ENCODE peak calls at places on chromosomes 5 and 9, in nine cellular contexts. E, G, K, Z, M, A, D, C and S are unnamed samples.

GRCh38 chr5:106258591-106259125 is 1412.1 kb downstream of the EFNA5 start:
- DNase-seq in E (no peak), G (no peak), K (no peak), Z (no peak), M (no peak), A (no peak), D (no peak), C (peak), S (no peak)

GRCh38 chr5:169856571-169856970 is 123.7 kb downstream of the INSYN2B start:
- DNase-seq in E (peak), G (no peak), K (no peak), Z (no peak), M (no peak), A (no peak), D (no peak), C (no peak), S (no peak)

GRCh38 chr5:52283221-52283620 is 504.5 kb upstream of the ITGA1 start:
- DNase-seq in E (peak), G (peak), K (no peak), Z (no peak), M (no peak), A (no peak), D (no peak), C (peak), S (no peak)

GRCh38 chr5:143217065-143217803 is 186.3 kb downstream of the NR3C1 start:
- DNase-seq in E (no peak), G (no peak), K (no peak), Z (no peak), M (no peak), A (no peak), D (no peak), C (peak), S (no peak)

GRCh38 chr5:172044631-172045314 is 38.3 kb upstream of the FBXW11 start:
- DNase-seq in E (no peak), G (no peak), K (no peak), Z (no peak), M (no peak), A (no peak), D (peak), C (no peak), S (no peak)

GRCh38 chr5:59042201-59042600 is 459.3 kb downstream of the RAB3C start:
- DNase-seq in E (no peak), G (no peak), K (peak), Z (no peak), M (no peak), A (no peak), D (no peak), C (no peak), S (no peak)

GRCh38 chr5:157025093-157025698 is 33.7 kb downstream of the HAVCR1 start:
- DNase-seq in E (no peak), G (no peak), K (no peak), Z (no peak), M (no peak), A (no peak), D (no peak), C (no peak), S (no peak)

GRCh38 chr9:116656535-116656934 is 30.6 kb upstream of the TRIM32 start:
- DNase-seq in E (no peak), G (no peak), K (no peak), Z (no peak), M (peak), A (no peak), D (no peak), C (no peak), S (no peak)

GRCh38 chr9:115042781-115043509 is 75.0 kb downstream of the TNC start:
- DNase-seq in E (no peak), G (no peak), K (no peak), Z (no peak), M (no peak), A (no peak), D (no peak), C (no peak), S (peak)

GRCh38 chr5:96410013-96410412 is 23.0 kb downstream of the PCSK1 start:
- DNase-seq in E (no peak), G (no peak), K (no peak), Z (no peak), M (no peak), A (no peak), D (no peak), C (no peak), S (no peak)

GRCh38 chr9:21559402-21560280 is 77.5 kb upstream of the IFNE start:
- DNase-seq in E (peak), G (peak), K (peak), Z (peak), M (no peak), A (no peak), D (no peak), C (peak), S (no peak)

GRCh38 chr9:90838761-90839160 is 37.1 kb downstream of the SYK start:
- DNase-seq in E (no peak), G (no peak), K (no peak), Z (no peak), M (no peak), A (no peak), D (no peak), C (no peak), S (no peak)

GRCh38 chr5:9358961-9359686 is 186.8 kb downstream of the SEMA5A start:
- DNase-seq in E (no peak), G (no peak), K (no peak), Z (no peak), M (no peak), A (no peak), D (no peak), C (no peak), S (no peak)